ENCODE peak calls at places on chromosomes 2 and 18, in eight cellular contexts. One of them, this sample, is unnamed.
A peak's percentile ranks its signal among the peaks of the same experiment; 100 is the strongest.

GRCh38 chr2:161102770-161103450 is 57.3 kb upstream of the TANK start:
- DNase-seq in upper lobe of left lung: no peak
- DNase-seq in transverse colon: no peak
- DNase-seq in GM12878: no peak
- DNase-seq in HCT116: no peak
- DNase-seq in GM12891: no peak
- DNase-seq in vagina: no peak
- DNase-seq in sigmoid colon: no peak
- DNase-seq in this sample: no peak

GRCh38 chr2:71578665-71579371 is 125.5 kb downstream of the DYSF start:
- DNase-seq in upper lobe of left lung: no peak
- DNase-seq in transverse colon: peak; percentile 14
- DNase-seq in GM12878: no peak
- DNase-seq in HCT116: no peak
- DNase-seq in GM12891: no peak
- DNase-seq in vagina: no peak
- DNase-seq in sigmoid colon: peak; percentile 82
- DNase-seq in this sample: no peak

GRCh38 chr18:44742741-44743311 is 62.1 kb downstream of the SETBP1 start:
- DNase-seq in upper lobe of left lung: no peak
- DNase-seq in transverse colon: no peak
- DNase-seq in GM12878: no peak
- DNase-seq in HCT116: no peak
- DNase-seq in GM12891: no peak
- DNase-seq in vagina: no peak
- DNase-seq in sigmoid colon: peak; percentile 91
- DNase-seq in this sample: no peak

GRCh38 chr18:76670564-76671288 is 151.6 kb upstream of the ZNF236 start:
- DNase-seq in upper lobe of left lung: no peak
- DNase-seq in transverse colon: no peak
- DNase-seq in GM12878: no peak
- DNase-seq in HCT116: no peak
- DNase-seq in GM12891: no peak
- DNase-seq in vagina: peak; percentile 89
- DNase-seq in sigmoid colon: peak; percentile 73
- DNase-seq in this sample: no peak

GRCh38 chr2:125553768-125554167 is 1102.2 kb upstream of the GYPC start:
- DNase-seq in upper lobe of left lung: no peak
- DNase-seq in transverse colon: no peak
- DNase-seq in GM12878: no peak
- DNase-seq in HCT116: no peak
- DNase-seq in GM12891: no peak
- DNase-seq in vagina: no peak
- DNase-seq in sigmoid colon: no peak
- DNase-seq in this sample: no peak

GRCh38 chr2:19073522-19073921 is 284.9 kb downstream of the OSR1 start:
- DNase-seq in upper lobe of left lung: no peak
- DNase-seq in transverse colon: no peak
- DNase-seq in GM12878: no peak
- DNase-seq in HCT116: peak; percentile 61
- DNase-seq in GM12891: no peak
- DNase-seq in vagina: no peak
- DNase-seq in sigmoid colon: no peak
- DNase-seq in this sample: no peak

GRCh38 chr2:137221797-137222492 is 456.6 kb downstream of the THSD7B start:
- DNase-seq in upper lobe of left lung: no peak
- DNase-seq in transverse colon: no peak
- DNase-seq in GM12878: no peak
- DNase-seq in HCT116: no peak
- DNase-seq in GM12891: no peak
- DNase-seq in vagina: no peak
- DNase-seq in sigmoid colon: no peak
- DNase-seq in this sample: no peak

GRCh38 chr2:226478121-226478809 is 321.4 kb downstream of the IRS1 start:
- DNase-seq in upper lobe of left lung: no peak
- DNase-seq in transverse colon: peak; percentile 10
- DNase-seq in GM12878: no peak
- DNase-seq in HCT116: peak; percentile 82
- DNase-seq in GM12891: no peak
- DNase-seq in vagina: no peak
- DNase-seq in sigmoid colon: peak; percentile 78
- DNase-seq in this sample: no peak

GRCh38 chr2:20613342-20613916 is 37.5 kb downstream of the HS1BP3 start:
- DNase-seq in upper lobe of left lung: no peak
- DNase-seq in transverse colon: no peak
- DNase-seq in GM12878: no peak
- DNase-seq in HCT116: no peak
- DNase-seq in GM12891: no peak
- DNase-seq in vagina: no peak
- DNase-seq in sigmoid colon: peak; percentile 63
- DNase-seq in this sample: no peak

GRCh38 chr2:229920011-229920781 is 1.6 kb downstream of the TRIP12 start:
- DNase-seq in upper lobe of left lung: no peak
- DNase-seq in transverse colon: peak; percentile 27
- DNase-seq in GM12878: no peak
- DNase-seq in HCT116: no peak
- DNase-seq in GM12891: no peak
- DNase-seq in vagina: no peak
- DNase-seq in sigmoid colon: no peak
- DNase-seq in this sample: no peak

GRCh38 chr2:229922449-229923386 is at the start of gene FBXO36:
- DNase-seq in upper lobe of left lung: peak; percentile 80
- DNase-seq in transverse colon: peak; percentile 90
- DNase-seq in GM12878: no peak
- DNase-seq in HCT116: peak; percentile 80
- DNase-seq in GM12891: peak; percentile 76
- DNase-seq in vagina: no peak
- DNase-seq in sigmoid colon: no peak
- DNase-seq in this sample: peak; percentile 50

GRCh38 chr2:229917793-229918192 is 4.0 kb downstream of the TRIP12 start:
- DNase-seq in upper lobe of left lung: no peak
- DNase-seq in transverse colon: no peak
- DNase-seq in GM12878: no peak
- DNase-seq in HCT116: no peak
- DNase-seq in GM12891: no peak
- DNase-seq in vagina: no peak
- DNase-seq in sigmoid colon: no peak
- DNase-seq in this sample: no peak

GRCh38 chr2:229921101-229921891 is 513 bp downstream of the TRIP12 start:
- DNase-seq in upper lobe of left lung: peak; percentile 81
- DNase-seq in transverse colon: peak; percentile 75
- DNase-seq in GM12878: no peak
- DNase-seq in HCT116: peak; percentile 22
- DNase-seq in GM12891: peak; percentile 56
- DNase-seq in vagina: peak; percentile 89
- DNase-seq in sigmoid colon: peak; percentile 88
- DNase-seq in this sample: peak; percentile 50

DNA sequence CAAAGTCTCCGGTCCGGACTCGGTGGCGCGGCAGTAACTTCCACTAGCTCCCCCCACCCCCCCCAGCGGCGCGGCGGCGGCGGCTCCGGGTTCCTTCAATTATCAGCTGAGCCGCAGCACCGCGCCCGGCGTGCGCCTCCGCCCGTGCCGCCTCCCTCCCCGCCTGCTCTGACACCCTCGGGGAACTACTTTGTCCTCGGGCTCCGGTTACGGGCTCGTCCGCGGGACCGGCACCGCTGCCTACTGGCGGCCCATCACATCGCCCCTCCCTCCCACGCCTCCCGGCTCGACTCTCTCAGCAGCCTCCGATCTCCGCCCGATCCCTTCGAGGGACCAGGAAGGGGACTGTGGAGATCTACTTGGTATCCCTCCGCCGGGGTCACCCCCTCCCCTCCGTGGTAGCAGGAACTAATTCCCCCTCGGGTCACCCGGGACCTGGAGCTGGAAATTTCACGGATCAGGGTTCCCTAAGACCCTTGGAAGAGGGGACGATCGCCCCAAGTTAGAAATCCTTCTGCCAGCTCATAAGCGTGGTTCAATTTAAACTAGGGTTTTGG is at the start of gene TRIP12:
- DNase-seq in upper lobe of left lung: peak; percentile 90
- DNase-seq in transverse colon: peak; percentile 93
- DNase-seq in GM12878: peak; percentile 88
- DNase-seq in HCT116: peak; percentile 89
- DNase-seq in GM12891: peak; percentile 85
- DNase-seq in vagina: peak; percentile 96
- DNase-seq in sigmoid colon: peak; percentile 97
- DNase-seq in this sample: peak; percentile 86
- TF ChIP-seq POLR2A in upper lobe of left lung: peak; percentile 47
- TF ChIP-seq POLR2A in transverse colon: peak; percentile 53
- TF ChIP-seq POLR2A in GM12878: peak; percentile 63
- TF ChIP-seq POLR2A in HCT116: no peak
- TF ChIP-seq POLR2A in GM12891: no peak
- TF ChIP-seq POLR2A in vagina: no peak
- TF ChIP-seq POLR2A in sigmoid colon: no peak
- TF ChIP-seq POLR2A in this sample: peak; percentile 44

GRCh38 chr2:24792874-24793751 is at the start of the genes CENPO and PTRHD1:
- DNase-seq in upper lobe of left lung: peak; percentile 98
- DNase-seq in transverse colon: peak; percentile 97
- DNase-seq in GM12878: peak; percentile 92
- DNase-seq in HCT116: peak; percentile 94
- DNase-seq in GM12891: peak; percentile 87
- DNase-seq in vagina: peak; percentile 95
- DNase-seq in sigmoid colon: peak; percentile 98
- DNase-seq in this sample: peak; percentile 87
- TF ChIP-seq POLR2AphosphoS5 in upper lobe of left lung: peak; percentile 78
- TF ChIP-seq POLR2AphosphoS5 in transverse colon: peak; percentile 76
- TF ChIP-seq POLR2AphosphoS5 in GM12878: peak; percentile 83
- TF ChIP-seq POLR2AphosphoS5 in HCT116: peak; percentile 82
- TF ChIP-seq POLR2AphosphoS5 in GM12891: peak; percentile 75
- TF ChIP-seq POLR2AphosphoS5 in vagina: peak; percentile 90
- TF ChIP-seq POLR2AphosphoS5 in sigmoid colon: peak; percentile 25
- TF ChIP-seq POLR2AphosphoS5 in this sample: peak; percentile 91

GRCh38 chr2:231170058-231170457 is 28.4 kb upstream of the ARMC9 start:
- DNase-seq in upper lobe of left lung: no peak
- DNase-seq in transverse colon: no peak
- DNase-seq in GM12878: no peak
- DNase-seq in HCT116: no peak
- DNase-seq in GM12891: no peak
- DNase-seq in vagina: no peak
- DNase-seq in sigmoid colon: no peak
- DNase-seq in this sample: no peak

GRCh38 chr2:231169475-231169874 is 29.0 kb upstream of the ARMC9 start:
- DNase-seq in upper lobe of left lung: no peak
- DNase-seq in transverse colon: no peak
- DNase-seq in GM12878: no peak
- DNase-seq in HCT116: no peak
- DNase-seq in GM12891: no peak
- DNase-seq in vagina: no peak
- DNase-seq in sigmoid colon: no peak
- DNase-seq in this sample: no peak

GRCh38 chr2:231167745-231168459 is 30.5 kb upstream of the ARMC9 start:
- DNase-seq in upper lobe of left lung: no peak
- DNase-seq in transverse colon: no peak
- DNase-seq in GM12878: no peak
- DNase-seq in HCT116: no peak
- DNase-seq in GM12891: no peak
- DNase-seq in vagina: no peak
- DNase-seq in sigmoid colon: no peak
- DNase-seq in this sample: no peak

GRCh38 chr2:231172020-231172419 is 26.4 kb upstream of the ARMC9 start:
- DNase-seq in upper lobe of left lung: no peak
- DNase-seq in transverse colon: no peak
- DNase-seq in GM12878: no peak
- DNase-seq in HCT116: no peak
- DNase-seq in GM12891: no peak
- DNase-seq in vagina: no peak
- DNase-seq in sigmoid colon: no peak
- DNase-seq in this sample: no peak

GRCh38 chr2:231168460-231169139 is 29.8 kb upstream of the ARMC9 start:
- DNase-seq in upper lobe of left lung: no peak
- DNase-seq in transverse colon: no peak
- DNase-seq in GM12878: no peak
- DNase-seq in HCT116: no peak
- DNase-seq in GM12891: no peak
- DNase-seq in vagina: no peak
- DNase-seq in sigmoid colon: no peak
- DNase-seq in this sample: no peak
- TF ChIP-seq POLR2A in upper lobe of left lung: no peak
- TF ChIP-seq POLR2A in transverse colon: no peak
- TF ChIP-seq POLR2A in GM12878: no peak
- TF ChIP-seq POLR2A in HCT116: no peak
- TF ChIP-seq POLR2A in GM12891: no peak
- TF ChIP-seq POLR2A in vagina: no peak
- TF ChIP-seq POLR2A in sigmoid colon: no peak
- TF ChIP-seq POLR2A in this sample: no peak

DNA sequence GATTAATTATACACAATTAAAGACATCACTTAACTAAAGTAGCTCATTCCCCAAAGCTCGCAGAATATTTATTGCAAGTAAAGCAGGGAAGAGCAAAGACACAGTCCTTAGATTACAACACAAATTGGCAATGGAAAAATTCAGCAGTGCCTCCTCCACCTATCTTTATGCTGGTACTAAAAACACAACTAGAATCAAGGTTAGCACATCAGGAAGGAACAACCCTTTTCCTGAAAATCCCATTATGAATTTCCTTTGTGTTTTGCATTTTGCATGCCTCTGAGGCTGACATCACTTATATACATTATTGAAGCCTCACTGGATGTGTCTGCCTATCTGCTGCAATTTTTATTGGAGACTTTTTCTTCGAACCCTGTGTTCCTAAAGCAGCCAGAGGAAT is 193.8 kb upstream of the STK17B start:
- DNase-seq in upper lobe of left lung: no peak
- DNase-seq in transverse colon: no peak
- DNase-seq in GM12878: no peak
- DNase-seq in HCT116: no peak
- DNase-seq in GM12891: no peak
- DNase-seq in vagina: no peak
- DNase-seq in sigmoid colon: no peak
- DNase-seq in this sample: no peak
- TF ChIP-seq POLR2AphosphoS5 in upper lobe of left lung: no peak
- TF ChIP-seq POLR2AphosphoS5 in transverse colon: no peak
- TF ChIP-seq POLR2AphosphoS5 in GM12878: no peak
- TF ChIP-seq POLR2AphosphoS5 in HCT116: no peak
- TF ChIP-seq POLR2AphosphoS5 in GM12891: no peak
- TF ChIP-seq POLR2AphosphoS5 in vagina: no peak
- TF ChIP-seq POLR2AphosphoS5 in sigmoid colon: no peak
- TF ChIP-seq POLR2AphosphoS5 in this sample: no peak

DNA sequence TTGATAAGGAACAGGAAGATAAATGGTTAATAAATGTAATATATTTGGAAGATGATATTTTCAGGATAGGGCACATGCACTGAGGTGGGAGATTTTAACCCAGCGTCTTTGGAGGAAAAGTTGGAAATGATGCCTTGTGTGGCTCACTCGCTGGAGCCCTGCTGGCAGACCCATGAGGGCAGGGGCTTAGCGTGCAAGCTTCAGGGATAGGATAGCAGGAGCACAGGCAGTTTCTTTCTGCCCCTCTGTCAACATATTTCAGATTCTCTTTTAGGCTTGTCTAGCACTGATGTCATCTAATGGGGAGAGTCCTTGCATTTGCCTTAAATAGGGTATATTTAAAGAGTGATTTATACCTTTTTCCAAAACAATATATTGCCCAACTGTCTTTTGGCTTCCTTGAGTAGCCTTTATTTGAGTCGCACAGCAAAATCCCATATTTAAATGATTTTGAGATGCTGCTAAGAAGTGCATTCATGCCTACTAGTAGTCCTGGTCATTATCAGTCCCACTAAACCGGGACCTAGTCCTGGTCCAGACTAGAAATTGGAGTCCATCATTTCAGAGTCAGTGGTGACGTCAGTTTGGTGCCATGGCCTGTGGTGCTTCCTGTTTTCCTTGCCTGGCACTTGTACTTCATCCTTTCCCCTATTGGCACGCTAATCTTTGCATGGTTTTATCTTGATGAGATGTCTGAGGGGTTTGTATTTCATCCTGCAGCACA is 45.8 kb downstream of the SH3RF3 start:
- DNase-seq in upper lobe of left lung: no peak
- DNase-seq in transverse colon: no peak
- DNase-seq in GM12878: no peak
- DNase-seq in HCT116: no peak
- DNase-seq in GM12891: no peak
- DNase-seq in vagina: no peak
- DNase-seq in sigmoid colon: no peak
- DNase-seq in this sample: no peak
- TF ChIP-seq POLR2A in upper lobe of left lung: no peak
- TF ChIP-seq POLR2A in transverse colon: no peak
- TF ChIP-seq POLR2A in GM12878: no peak
- TF ChIP-seq POLR2A in HCT116: no peak
- TF ChIP-seq POLR2A in GM12891: no peak
- TF ChIP-seq POLR2A in vagina: no peak
- TF ChIP-seq POLR2A in sigmoid colon: no peak
- TF ChIP-seq POLR2A in this sample: no peak